ENCODE peak calls at places on chromosomes 6 and 20, in six cellular contexts. Q is ELF-1; N is CD8-positive, alpha-beta T cell; B is hippocampal formation; R is BE2C; J is effector memory CD4-positive, alpha-beta T cell. G is an unnamed sample.

GRCh38 chr6:135159531-135159930 is 21.6 kb upstream of the MYB start:
- DNase-seq in J (no peak), N (no peak), Q (no peak), R (no peak), B (no peak), G (no peak)

GRCh38 chr6:42251911-42252637 is 34.4 kb upstream of the MRPS10 start:
- DNase-seq in Q (no peak), N (no peak), R (peak), J (no peak), B (no peak), G (peak)

GRCh38 chr6:158304254-158304653 is 8.0 kb upstream of the TULP4 start:
- DNase-seq in Q (no peak), R (no peak), N (no peak), B (no peak), J (no peak), G (no peak)

GRCh38 chr6:114346451-114346850 is 3.6 kb upstream of the HS3ST5 start:
- DNase-seq in N (no peak), B (no peak), R (no peak), Q (no peak), J (no peak), G (no peak)

GRCh38 chr20:1209447-1210387 is 6.5 kb downstream of the C20orf202 start:
- DNase-seq in Q (peak), B (no peak), R (no peak), J (no peak), N (no peak), G (no peak)

GRCh38 chr20:5211803-5212714 is 85.3 kb downstream of the CDS2 start:
- DNase-seq in N (no peak), J (no peak), B (no peak), R (no peak), Q (no peak), G (no peak)

GRCh38 chr20:8837396-8837795 is 231.5 kb upstream of the PLCB4 start:
- DNase-seq in J (no peak), Q (no peak), R (no peak), B (no peak), N (no peak), G (no peak)

GRCh38 chr6:39793528-39793927 is 1.4 kb downstream of the DAAM2 start:
- DNase-seq in R (no peak), Q (no peak), B (no peak), J (no peak), N (no peak), G (no peak)

GRCh38 chr20:44342240-44342639 is 5.4 kb downstream of the R3HDML start:
- DNase-seq in B (no peak), R (no peak), J (no peak), Q (no peak), N (no peak), G (no peak)

GRCh38 chr6:140956567-140957306 is 1176.0 kb upstream of the GJE1 start:
- DNase-seq in N (no peak), Q (no peak), B (no peak), J (no peak), R (no peak), G (no peak)

GRCh38 chr6:142617158-142617557 is 315.4 kb downstream of the ADGRG6 start:
- DNase-seq in Q (no peak), J (no peak), R (no peak), B (no peak), N (no peak), G (no peak)

GRCh38 chr6:126055449-126055848 is 69.1 kb downstream of the TRMT11 start:
- DNase-seq in J (no peak), N (no peak), B (no peak), R (no peak), Q (no peak), G (no peak)

GRCh38 chr6:37625591-37626374 is 71.9 kb downstream of the MDGA1 start:
- DNase-seq in R (no peak), B (no peak), Q (peak), J (no peak), N (no peak), G (no peak)